ENCODE peak calls at places on chromosomes 4 and X, in ten cellular contexts. S is naive B cell, L is left lung, B is C1 segment of cervical spinal cord, Z is A549, K is NCI-H345, R is immature natural killer cell, C is endothelial cell, Y is Karpas-422, G is hepatocyte. A is an unnamed sample.

GRCh38 chr4:122917731-122918130 is 4.7 kb downstream of the NUDT6 start:
- DNase-seq in S (no peak), L (no peak), B (no peak), Z (peak), K (no peak), R (no peak), C (no peak), Y (no peak), G (no peak), A (no peak)

GRCh38 chrX:103608305-103608963 is 671 bp downstream of the TCEAL3 start:
- DNase-seq in S (no peak), L (no peak), B (peak), Z (no peak), K (no peak), R (no peak), C (peak), Y (no peak), G (no peak), A (no peak)

GRCh38 chr4:86948276-86948675 is 13.5 kb downstream of the AFF1 start:
- DNase-seq in S (no peak), L (no peak), B (no peak), Z (no peak), K (peak), R (no peak), C (no peak), Y (no peak), G (no peak), A (peak)

GRCh38 chrX:154749856-154750255 is 1.0 kb downstream of the GAB3 start:
- DNase-seq in S (no peak), L (no peak), B (no peak), Z (no peak), K (no peak), R (no peak), C (no peak), Y (no peak), G (no peak), A (no peak)

GRCh38 chr4:13599159-13599558 is 28.4 kb downstream of the BOD1L1 start:
- DNase-seq in S (no peak), L (no peak), B (no peak), Z (no peak), K (no peak), R (no peak), C (no peak), Y (no peak), G (no peak), A (peak)

GRCh38 chr4:139684351-139684750 is 18.7 kb downstream of the MGST2 start:
- DNase-seq in S (no peak), L (no peak), B (no peak), Z (no peak), K (no peak), R (no peak), C (no peak), Y (no peak), G (no peak), A (no peak)

GRCh38 chr4:3364634-3365314 is 72.0 kb downstream of the RGS12 start:
- DNase-seq in S (no peak), L (no peak), B (no peak), Z (no peak), K (no peak), R (no peak), C (no peak), Y (no peak), G (no peak), A (no peak)

GRCh38 chr4:8046925-8047541 is 107.4 kb upstream of the AFAP1 start:
- DNase-seq in S (no peak), L (no peak), B (no peak), Z (no peak), K (no peak), R (no peak), C (no peak), Y (peak), G (no peak), A (no peak)

GRCh38 chr4:26736621-26737020 is 124.0 kb upstream of the STIM2 start:
- DNase-seq in S (no peak), L (no peak), B (no peak), Z (no peak), K (no peak), R (no peak), C (no peak), Y (peak), G (no peak), A (no peak)

GRCh38 chr4:82797048-82797590 is 1.5 kb downstream of the SCD5 start:
- DNase-seq in S (no peak), L (no peak), B (no peak), Z (no peak), K (no peak), R (no peak), C (no peak), Y (no peak), G (no peak), A (peak)

GRCh38 chr4:102586002-102586643 is 85.0 kb downstream of the NFKB1 start:
- DNase-seq in S (no peak), L (no peak), B (no peak), Z (no peak), K (no peak), R (no peak), C (no peak), Y (no peak), G (no peak), A (no peak)

GRCh38 chr4:8731364-8731763 is 138.8 kb downstream of the CPZ start:
- DNase-seq in S (no peak), L (no peak), B (no peak), Z (no peak), K (no peak), R (no peak), C (no peak), Y (no peak), G (no peak), A (no peak)

GRCh38 chrX:39693298-39693697 is 404.5 kb downstream of the BCOR start:
- DNase-seq in S (no peak), L (no peak), B (no peak), Z (no peak), K (no peak), R (no peak), C (no peak), Y (no peak), G (peak), A (no peak)

GRCh38 chrX:4240541-4241194 is 527.2 kb upstream of the PRKX start:
- DNase-seq in S (peak), L (no peak), B (no peak), Z (peak), K (no peak), R (peak), C (no peak), Y (peak), G (no peak), A (no peak)

GRCh38 chrX:18047440-18047940 is 173.2 kb downstream of the BEND2 start:
- DNase-seq in S (no peak), L (no peak), B (no peak), Z (no peak), K (no peak), R (no peak), C (no peak), Y (no peak), G (no peak), A (no peak)

GRCh38 chr4:129246850-129247542 is 151.0 kb downstream of the C4orf33 start:
- DNase-seq in S (no peak), L (no peak), B (no peak), Z (no peak), K (peak), R (no peak), C (no peak), Y (no peak), G (peak), A (peak)

GRCh38 chr4:141133146-141134006 is at the start of gene RNF150:
- DNase-seq in S (peak), L (peak), B (peak), Z (peak), K (peak), R (no peak), C (peak), Y (peak), G (peak), A (peak)

GRCh38 chr4:164509951-164510350 is 244.0 kb upstream of the SMIM31 start:
- DNase-seq in S (no peak), L (no peak), B (no peak), Z (no peak), K (no peak), R (no peak), C (no peak), Y (no peak), G (no peak), A (no peak)

GRCh38 chr4:4651811-4652609 is 110.2 kb upstream of the STX18 start:
- DNase-seq in S (no peak), L (no peak), B (no peak), Z (no peak), K (no peak), R (no peak), C (no peak), Y (no peak), G (no peak), A (no peak)

GRCh38 chr4:5824227-5824626 is 68.7 kb downstream of the CRMP1 start:
- DNase-seq in S (no peak), L (no peak), B (no peak), Z (no peak), K (no peak), R (no peak), C (no peak), Y (no peak), G (no peak), A (no peak)

GRCh38 chr4:3464911-3465697 is 2.0 kb downstream of the DOK7 start:
- DNase-seq in S (no peak), L (no peak), B (no peak), Z (no peak), K (no peak), R (no peak), C (no peak), Y (no peak), G (no peak), A (no peak)

GRCh38 chr4:106659386-106659785 is 290.8 kb upstream of the GIMD1 start:
- DNase-seq in S (no peak), L (no peak), B (no peak), Z (no peak), K (no peak), R (no peak), C (no peak), Y (no peak), G (no peak), A (no peak)

A was measured in DMS79.